ENCODE peak calls at places on chromosome 10, in seven cellular contexts. W, C, N, T, S, G and I are unnamed samples.
A peak's percentile ranks its signal among the peaks of the same experiment; 100 is the strongest.

GRCh38 chr10:69239816-69240434 is 19.8 kb downstream of the HKDC1 start:
- DNase-seq in G (no peak), T (no peak), C (no peak), W (no peak), N (no peak), S (no peak), I (no peak)

GRCh38 chr10:10138685-10139084 is 879.0 kb upstream of the CELF2 start:
- DNase-seq in G (no peak), T (no peak), C (no peak), N (no peak), W (no peak), S (no peak), I (no peak)

GRCh38 chr10:22737587-22737986 is 23.2 kb upstream of the PIP4K2A start:
- DNase-seq in T (no peak), N (no peak), G (peak; percentile 54), C (no peak), W (no peak), S (no peak), I (no peak)

GRCh38 chr10:43264987-43265798 is 1.7 kb downstream of the RASGEF1A start:
- DNase-seq in T (no peak), N (no peak), S (no peak), C (no peak), W (peak; percentile 59), G (no peak), I (no peak)

GRCh38 chr10:23399701-23400144 is 39.2 kb upstream of the OTUD1 start:
- DNase-seq in S (no peak), W (peak; percentile 36), C (no peak), G (peak; percentile 85), T (peak; percentile 44), N (no peak), I (no peak)

GRCh38 chr10:72337039-72337629 is 17.6 kb downstream of the DNAJB12 start:
- DNase-seq in W (peak; percentile 95), T (peak; percentile 52), C (peak; percentile 88), N (no peak), G (peak; percentile 93), S (peak; percentile 64), I (peak; percentile 87)

GRCh38 chr10:132465193-132465888 is 68.3 kb downstream of the PWWP2B start:
- DNase-seq in S (no peak), C (no peak), G (peak; percentile 55), W (peak; percentile 7), T (no peak), N (no peak), I (no peak)

GRCh38 chr10:44384601-44385422 is at the start of gene CXCL12:
- DNase-seq in W (peak; percentile 68), T (no peak), G (peak; percentile 70), S (no peak), C (peak; percentile 65), N (no peak), I (no peak)

GRCh38 chr10:127983701-127984100 is 76.8 kb downstream of the PTPRE start:
- DNase-seq in W (no peak), C (no peak), S (no peak), G (no peak), N (no peak), T (peak; percentile 64), I (no peak)

GRCh38 chr10:22599048-22599561 is 115.3 kb downstream of the PIP4K2A start:
- DNase-seq in W (no peak), N (no peak), C (no peak), T (peak; percentile 75), G (no peak), S (no peak), I (no peak)

GRCh38 chr10:96321822-96322221 is 17.6 kb downstream of the DNTT start:
- DNase-seq in W (no peak), C (no peak), N (no peak), T (no peak), S (no peak), G (no peak), I (no peak)

GRCh38 chr10:3261921-3262320 is 89.3 kb upstream of the PITRM1 start:
- DNase-seq in N (no peak), T (no peak), C (no peak), W (no peak), S (no peak), G (no peak), I (no peak)

GRCh38 chr10:62582804-62583208 is 208.6 kb downstream of the ZNF365 start:
- DNase-seq in T (no peak), W (peak; percentile 37), S (no peak), C (peak; percentile 64), G (peak; percentile 86), N (no peak), I (no peak)

GRCh38 chr10:67110286-67110685 is 184.4 kb downstream of the LRRTM3 start:
- DNase-seq in W (no peak), T (no peak), G (no peak), S (no peak), C (no peak), N (no peak), I (no peak)

GRCh38 chr10:14056545-14057332 is 274.0 kb downstream of the FRMD4A start:
- DNase-seq in G (no peak), N (peak; percentile 38), S (no peak), C (no peak), W (no peak), T (peak; percentile 93), I (peak; percentile 39)

GRCh38 chr10:123249894-123250293 is 95.7 kb downstream of the BUB3 start:
- DNase-seq in S (no peak), C (no peak), T (no peak), W (no peak), G (no peak), N (no peak), I (no peak)
- H3K4me3 ChIP-seq in S (no peak overlapping the region), C (no peak overlapping the region), T (no peak overlapping the region), W (no peak overlapping the region), G (no peak overlapping the region), N (no peak overlapping the region), I (no peak overlapping the region)

GRCh38 chr10:33241351-33241750 is 93.1 kb downstream of the NRP1 start:
- DNase-seq in T (no peak), C (no peak), S (no peak), W (no peak), N (no peak), G (no peak), I (no peak)
- H3K4me1 ChIP-seq in T (peaks cover 56% of the 10 kb centered on the region), C (peaks cover 16% of the 10 kb centered on the region), S (peaks cover 6% of the 10 kb centered on the region), W (no peaks in the 10 kb centered on the region), N (no peaks in the 10 kb centered on the region), G (peaks cover 13% of the 10 kb centered on the region), I (peaks cover 7% of the 10 kb centered on the region)

DNA sequence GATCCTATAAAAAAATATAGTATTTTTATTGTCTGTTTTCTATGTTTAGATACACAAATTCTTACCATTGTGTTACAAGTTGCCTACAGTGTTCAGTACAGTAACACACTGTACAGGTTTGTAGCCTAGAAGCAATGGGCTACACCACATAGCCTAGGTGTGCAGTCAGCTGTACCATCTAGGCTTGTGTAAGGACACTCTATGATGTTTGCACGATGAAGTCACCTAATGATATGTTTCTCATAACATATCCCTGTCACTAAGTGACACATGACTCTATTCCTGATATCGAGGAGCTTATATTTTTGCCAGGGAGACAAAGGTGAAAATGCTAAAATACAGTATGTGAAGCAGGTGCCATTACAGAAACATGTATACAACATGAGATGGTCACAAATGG is 18.6 kb downstream of the ZNF25 start:
- DNase-seq in T (no peak), S (no peak), W (no peak), N (no peak), C (no peak), G (no peak), I (no peak)
- H3K36me3 ChIP-seq in T (no peaks in the 10 kb centered on the region), S (peaks cover 54% of the 10 kb centered on the region), W (peaks cover 10% of the 10 kb centered on the region), N (peaks cover 4% of the 10 kb centered on the region), C (peaks cover 66% of the 10 kb centered on the region), G (peaks cover 8% of the 10 kb centered on the region), I (no peaks in the 10 kb centered on the region)

GRCh38 chr10:36188461-36188860 is 546.4 kb upstream of the FZD8 start:
- DNase-seq in T (no peak), S (no peak), G (no peak), W (no peak), N (no peak), C (no peak), I (no peak)
- H3K4me3 ChIP-seq in T (no peak overlapping the region), S (no peak overlapping the region), G (no peak overlapping the region), W (no peak overlapping the region), N (no peak overlapping the region), C (no peak overlapping the region), I (no peak overlapping the region)

GRCh38 chr10:125121003-125121402 is 39.4 kb downstream of the CTBP2 start:
- DNase-seq in N (no peak), T (peak; percentile 58), W (peak; percentile 78), S (no peak), G (peak; percentile 28), C (peak; percentile 18), I (no peak)
- H3K4me1 ChIP-seq in N (peaks cover 8% of the 10 kb centered on the region), T (peaks cover 26% of the 10 kb centered on the region), W (peaks cover 84% of the 10 kb centered on the region), S (no peaks in the 10 kb centered on the region), G (peaks cover 91% of the 10 kb centered on the region), C (peaks cover 48% of the 10 kb centered on the region), I (no peaks in the 10 kb centered on the region)

GRCh38 chr10:46005383-46005782 is 25.0 kb downstream of the NCOA4 start:
- DNase-seq in W (no peak), C (no peak), N (no peak), T (no peak), S (no peak), G (no peak), I (no peak)
- H3K36me3 ChIP-seq in W (peaks cover 34% of the 10 kb centered on the region), C (peaks cover 98% of the 10 kb centered on the region), N (peaks cover 88% of the 10 kb centered on the region), T (peaks cover 63% of the 10 kb centered on the region), S (peaks cover 100% of the 10 kb centered on the region), G (peaks cover 16% of the 10 kb centered on the region), I (peaks cover 91% of the 10 kb centered on the region)

GRCh38 chr10:119203006-119203405 is 4.4 kb upstream of the GRK5 start:
- DNase-seq in N (no peak), S (no peak), W (no peak), C (no peak), T (peak; percentile 57), G (no peak), I (no peak)
- H3K4me3 ChIP-seq in N (no peak overlapping the region), S (no peak overlapping the region), W (no peak overlapping the region), C (no peak overlapping the region), T (no peak overlapping the region), G (no peak overlapping the region), I (no peak overlapping the region)

DNA sequence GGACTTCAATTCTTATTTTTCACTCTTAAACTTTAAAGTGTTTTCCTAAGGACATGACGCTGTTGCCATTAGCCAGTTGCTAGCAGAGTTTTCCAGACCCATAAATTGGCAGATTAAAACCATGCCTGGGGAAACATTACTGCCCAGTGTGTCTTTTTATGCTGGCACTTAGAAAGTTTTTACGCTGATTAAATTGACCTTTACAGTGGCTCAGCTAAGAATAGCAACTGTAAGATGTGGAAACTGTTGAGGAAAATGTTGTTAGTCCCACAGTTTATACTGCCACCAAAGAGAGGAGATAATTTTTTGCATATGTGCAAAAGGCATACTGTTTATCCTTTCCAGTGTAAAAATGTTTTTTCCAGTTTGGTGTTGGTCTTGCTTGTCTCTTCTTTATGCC is 45.5 kb downstream of the CYP17A1 start:
- DNase-seq in G (no peak), T (no peak), C (no peak), W (no peak), N (no peak), S (no peak), I (no peak)
- H3K4me1 ChIP-seq in G (peaks cover 72% of the 10 kb centered on the region), T (no peaks in the 10 kb centered on the region), C (peaks cover 42% of the 10 kb centered on the region), W (peaks cover 6% of the 10 kb centered on the region), N (no peaks in the 10 kb centered on the region), S (peaks cover 15% of the 10 kb centered on the region), I (no peaks in the 10 kb centered on the region)

DNA sequence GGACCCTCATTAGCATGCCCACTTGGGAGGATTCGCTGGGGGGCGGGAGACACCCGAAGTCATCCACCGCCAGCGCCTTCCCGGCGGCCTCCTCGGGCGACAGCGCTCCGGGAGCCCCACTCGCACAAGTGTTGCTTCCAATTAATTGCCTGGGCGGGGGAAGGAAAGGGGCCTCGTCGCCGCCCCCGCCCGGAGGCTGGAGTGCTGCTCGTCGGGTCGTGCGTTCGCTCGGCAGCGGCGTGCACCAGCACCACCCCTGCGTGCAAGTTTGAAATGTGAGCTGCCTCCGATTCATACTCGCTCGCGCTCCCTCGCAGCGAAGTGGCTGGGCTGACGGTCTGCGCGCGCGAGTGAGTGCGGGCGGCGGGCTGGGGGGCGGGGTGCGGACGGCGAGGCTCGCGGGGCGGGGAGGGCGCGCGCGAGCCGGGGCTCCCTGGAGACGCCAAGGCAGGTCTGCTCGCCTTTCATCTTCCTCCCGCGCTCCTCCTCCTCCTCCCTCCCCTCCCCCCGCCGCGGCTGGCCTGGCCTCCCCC is 104.6 kb upstream of the PPIF start:
- DNase-seq in W (peak; percentile 54), T (peak; percentile 62), N (no peak), S (peak; percentile 70), G (peak; percentile 80), C (peak; percentile 78), I (no peak)
- H3K36me3 ChIP-seq in W (no peaks in the 10 kb centered on the region), T (no peaks in the 10 kb centered on the region), N (peaks cover 24% of the 10 kb centered on the region), S (peaks cover 25% of the 10 kb centered on the region), G (no peaks in the 10 kb centered on the region), C (no peaks in the 10 kb centered on the region), I (no peaks in the 10 kb centered on the region)